ENCODE peak calls at places on chromosomes 3 and 15, in ten cellular contexts. One of them, this sample, is unnamed.

GRCh38 chr3:157871838-157872497 is 234.3 kb downstream of the SHOX2 start:
- DNase-seq in HTR-8/SVneo: no peak
- DNase-seq in HS-27A: no peak
- DNase-seq in NCI-H1930: no peak
- DNase-seq in T1000: no peak
- DNase-seq in DMS79 treated with DMSO at 0.1 percent for 48 hours: no peak
- DNase-seq in caudate nucleus: no peak
- DNase-seq in substantia nigra: no peak
- DNase-seq in progenitor cell of endocrine pancreas: no peak
- DNase-seq in endodermal cell: no peak
- DNase-seq in this sample: no peak

GRCh38 chr15:29785068-29785467 is 37.2 kb downstream of the TJP1 start:
- DNase-seq in progenitor cell of endocrine pancreas: no peak
- DNase-seq in NCI-H1930: no peak
- DNase-seq in HTR-8/SVneo: no peak
- DNase-seq in HS-27A: no peak
- DNase-seq in caudate nucleus: no peak
- DNase-seq in DMS79 treated with DMSO at 0.1 percent for 48 hours: no peak
- DNase-seq in T1000: no peak
- DNase-seq in substantia nigra: no peak
- DNase-seq in endodermal cell: no peak
- DNase-seq in this sample: no peak

GRCh38 chr3:79737530-79737929 is 30.3 kb downstream of the ROBO1 start:
- DNase-seq in caudate nucleus: no peak
- DNase-seq in DMS79 treated with DMSO at 0.1 percent for 48 hours: no peak
- DNase-seq in HS-27A: no peak
- DNase-seq in substantia nigra: no peak
- DNase-seq in progenitor cell of endocrine pancreas: no peak
- DNase-seq in HTR-8/SVneo: no peak
- DNase-seq in T1000: no peak
- DNase-seq in NCI-H1930: no peak
- DNase-seq in endodermal cell: no peak
- DNase-seq in this sample: no peak

GRCh38 chr3:3053974-3054373 is 56.2 kb downstream of the IL5RA start:
- DNase-seq in HTR-8/SVneo: no peak
- DNase-seq in substantia nigra: no peak
- DNase-seq in DMS79 treated with DMSO at 0.1 percent for 48 hours: no peak
- DNase-seq in endodermal cell: no peak
- DNase-seq in T1000: no peak
- DNase-seq in progenitor cell of endocrine pancreas: no peak
- DNase-seq in HS-27A: no peak
- DNase-seq in caudate nucleus: no peak
- DNase-seq in NCI-H1930: no peak
- DNase-seq in this sample: no peak

GRCh38 chr3:84439476-84439875 is 519.3 kb upstream of the CADM2 start:
- DNase-seq in progenitor cell of endocrine pancreas: no peak
- DNase-seq in DMS79 treated with DMSO at 0.1 percent for 48 hours: no peak
- DNase-seq in NCI-H1930: no peak
- DNase-seq in caudate nucleus: no peak
- DNase-seq in HS-27A: no peak
- DNase-seq in HTR-8/SVneo: no peak
- DNase-seq in substantia nigra: no peak
- DNase-seq in T1000: no peak
- DNase-seq in endodermal cell: no peak
- DNase-seq in this sample: no peak

GRCh38 chr3:79766474-79767193 is 1.2 kb downstream of the ROBO1 start:
- DNase-seq in HTR-8/SVneo: peak; percentile 17
- DNase-seq in caudate nucleus: no peak
- DNase-seq in DMS79 treated with DMSO at 0.1 percent for 48 hours: no peak
- DNase-seq in HS-27A: no peak
- DNase-seq in progenitor cell of endocrine pancreas: no peak
- DNase-seq in T1000: no peak
- DNase-seq in substantia nigra: no peak
- DNase-seq in endodermal cell: peak; percentile 66
- DNase-seq in NCI-H1930: no peak
- DNase-seq in this sample: no peak

GRCh38 chr15:97989330-97989729 is 28.8 kb downstream of the ARRDC4 start:
- DNase-seq in progenitor cell of endocrine pancreas: no peak
- DNase-seq in HS-27A: no peak
- DNase-seq in NCI-H1930: no peak
- DNase-seq in substantia nigra: no peak
- DNase-seq in caudate nucleus: no peak
- DNase-seq in endodermal cell: no peak
- DNase-seq in T1000: no peak
- DNase-seq in DMS79 treated with DMSO at 0.1 percent for 48 hours: no peak
- DNase-seq in HTR-8/SVneo: no peak
- DNase-seq in this sample: no peak

GRCh38 chr15:74785716-74786032 is 3.8 kb downstream of the CSK start:
- DNase-seq in progenitor cell of endocrine pancreas: no peak
- DNase-seq in T1000: no peak
- DNase-seq in HTR-8/SVneo: no peak
- DNase-seq in caudate nucleus: no peak
- DNase-seq in substantia nigra: no peak
- DNase-seq in NCI-H1930: no peak
- DNase-seq in DMS79 treated with DMSO at 0.1 percent for 48 hours: no peak
- DNase-seq in endodermal cell: no peak
- DNase-seq in HS-27A: no peak
- DNase-seq in this sample: no peak

GRCh38 chr3:138468886-138469285 is 34.5 kb downstream of the ESYT3 start:
- DNase-seq in HS-27A: no peak
- DNase-seq in HTR-8/SVneo: peak; percentile 50
- DNase-seq in caudate nucleus: no peak
- DNase-seq in T1000: peak; percentile 68
- DNase-seq in progenitor cell of endocrine pancreas: no peak
- DNase-seq in DMS79 treated with DMSO at 0.1 percent for 48 hours: peak; percentile 7
- DNase-seq in NCI-H1930: no peak
- DNase-seq in endodermal cell: no peak
- DNase-seq in substantia nigra: no peak
- DNase-seq in this sample: no peak

GRCh38 chr3:46670000-46670890 is 23.2 kb downstream of the ALS2CL start:
- DNase-seq in NCI-H1930: no peak
- DNase-seq in progenitor cell of endocrine pancreas: no peak
- DNase-seq in caudate nucleus: no peak
- DNase-seq in HS-27A: no peak
- DNase-seq in substantia nigra: no peak
- DNase-seq in T1000: no peak
- DNase-seq in HTR-8/SVneo: no peak
- DNase-seq in endodermal cell: peak; percentile 33
- DNase-seq in DMS79 treated with DMSO at 0.1 percent for 48 hours: no peak
- DNase-seq in this sample: no peak

This sample was measured in AG09319.